ENCODE peak calls at places on chromosomes 7 and 10, in six cellular contexts. A is GM12878, E is transverse colon, O is gastrocnemius medialis, X is esophagus squamous epithelium, C is breast epithelium. V is an unnamed sample.

GRCh38 chr7:47601119-47601880 is 19.4 kb upstream of the TNS3 start:
- DNase-seq in A (no peak), E (no peak), O (no peak), X (no peak), C (no peak), V (no peak)

GRCh38 chr7:44307301-44307900 is 18.0 kb downstream of the CAMK2B start:
- DNase-seq in A (no peak), E (no peak), O (no peak), X (no peak), C (peak), V (no peak)

GRCh38 chr7:38525857-38526256 is 105.3 kb downstream of the AMPH start:
- DNase-seq in A (no peak), E (no peak), O (no peak), X (no peak), C (no peak), V (no peak)

GRCh38 chr7:134714791-134715190 is 64.6 kb upstream of the CALD1 start:
- DNase-seq in A (no peak), E (no peak), O (no peak), X (no peak), C (no peak), V (no peak)

GRCh38 chr10:124597677-124598165 is 136.1 kb downstream of the LHPP start:
- DNase-seq in A (no peak), E (no peak), O (no peak), X (no peak), C (no peak), V (no peak)

GRCh38 chr10:61923210-61924024 is 21.9 kb downstream of the ARID5B start:
- DNase-seq in A (no peak), E (no peak), O (no peak), X (no peak), C (no peak), V (peak)

GRCh38 chr10:77165445-77166316 is 471.9 kb downstream of the KCNMA1 start:
- DNase-seq in A (peak), E (peak), O (peak), X (no peak), C (peak), V (peak)

GRCh38 chr7:36961691-36962090 is 237.4 kb upstream of the AOAH start:
- DNase-seq in A (no peak), E (no peak), O (no peak), X (no peak), C (no peak), V (no peak)

GRCh38 chr7:50857804-50858203 is 75.1 kb upstream of the GRB10 start:
- DNase-seq in A (no peak), E (no peak), O (no peak), X (no peak), C (no peak), V (peak)

GRCh38 chr10:102410427-102411073 is 8.0 kb downstream of the PSD start:
- DNase-seq in A (no peak), E (no peak), O (no peak), X (no peak), C (no peak), V (no peak)

GRCh38 chr10:68333905-68334431 is 1.2 kb upstream of the PBLD start:
- DNase-seq in A (no peak), E (no peak), O (no peak), X (no peak), C (no peak), V (no peak)

GRCh38 chr7:119102294-119102693 is 877.8 kb downstream of the ANKRD7 start:
- DNase-seq in A (no peak), E (no peak), O (no peak), X (no peak), C (no peak), V (no peak)

GRCh38 chr10:71584902-71585578 is 134.5 kb downstream of the C10orf105 start:
- DNase-seq in A (no peak), E (no peak), O (no peak), X (no peak), C (no peak), V (no peak)

GRCh38 chr7:32155712-32156111 is 85.5 kb upstream of the PDE1C start:
- DNase-seq in A (no peak), E (no peak), O (no peak), X (no peak), C (no peak), V (no peak)

GRCh38 chr7:41911792-41912191 is 208.9 kb upstream of the INHBA start:
- DNase-seq in A (no peak), E (no peak), O (no peak), X (no peak), C (no peak), V (no peak)

GRCh38 chr7:22109761-22110160 is 164.1 kb upstream of the CDCA7L start:
- DNase-seq in A (no peak), E (peak), O (no peak), X (no peak), C (no peak), V (peak)

GRCh38 chr10:103076996-103077395 is 116.1 kb downstream of the NT5C2 start:
- DNase-seq in A (no peak), E (no peak), O (no peak), X (no peak), C (no peak), V (no peak)

GRCh38 chr7:79359827-79360226 is 93.6 kb downstream of the MAGI2 start:
- DNase-seq in A (no peak), E (no peak), O (no peak), X (no peak), C (no peak), V (no peak)

GRCh38 chr7:113100091-113100723 is 13.6 kb upstream of the GPR85 start:
- DNase-seq in A (no peak), E (no peak), O (no peak), X (no peak), C (no peak), V (peak)

GRCh38 chr10:31051703-31052102 is 20.0 kb upstream of the ZNF438 start:
- DNase-seq in A (no peak), E (no peak), O (no peak), X (no peak), C (no peak), V (no peak)

GRCh38 chr10:52172581-52172980 is 141.5 kb upstream of the DKK1 start:
- DNase-seq in A (no peak), E (no peak), O (no peak), X (no peak), C (no peak), V (no peak)

GRCh38 chr10:15515207-15515606 is 144.1 kb upstream of the FAM171A1 start:
- DNase-seq in A (no peak), E (peak), O (no peak), X (no peak), C (peak), V (no peak)

GRCh38 chr10:128860574-128860973 is 606.5 kb upstream of the MGMT start:
- DNase-seq in A (no peak), E (no peak), O (no peak), X (no peak), C (no peak), V (no peak)

GRCh38 chr10:124222298-124223000 is 129.1 kb upstream of the CHST15 start:
- DNase-seq in A (no peak), E (peak), O (no peak), X (no peak), C (no peak), V (no peak)

GRCh38 chr7:40859965-40860543 is 725.2 kb downstream of the SUGCT start:
- DNase-seq in A (no peak), E (no peak), O (no peak), X (no peak), C (no peak), V (no peak)

GRCh38 chr10:94361161-94361794 is 1.5 kb downstream of the NOC3L start:
- DNase-seq in A (peak), E (peak), O (peak), X (no peak), C (no peak), V (peak)

GRCh38 chr7:134587736-134588135 is 38.8 kb downstream of the AKR1B15 start:
- DNase-seq in A (no peak), E (no peak), O (no peak), X (no peak), C (no peak), V (no peak)

GRCh38 chr7:90383422-90383821 is 19.8 kb upstream of the CLDN12 start:
- DNase-seq in A (no peak), E (no peak), O (no peak), X (no peak), C (no peak), V (no peak)

GRCh38 chr10:122050316-122050715 is 61.4 kb downstream of the TACC2 start:
- DNase-seq in A (no peak), E (peak), O (peak), X (no peak), C (no peak), V (no peak)

DNA sequence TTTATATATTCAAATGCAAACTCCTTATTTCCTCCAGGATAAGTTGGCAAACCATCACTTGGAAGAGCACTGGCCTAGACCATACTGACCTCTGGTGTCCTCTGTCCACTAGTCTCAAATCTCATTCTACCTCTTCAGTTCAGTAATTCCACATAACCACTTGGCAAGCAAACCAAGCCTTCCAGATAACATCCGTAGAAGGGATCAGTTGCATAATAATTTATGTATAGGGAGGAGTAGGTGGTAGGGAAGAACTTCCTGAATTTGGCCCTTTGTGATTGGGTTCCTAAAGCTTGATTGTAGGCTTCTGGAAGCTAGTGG is 55.0 kb downstream of the WAC start:
- DNase-seq in A (no peak), E (no peak), O (no peak), X (no peak), C (no peak), V (peak)
- TF ChIP-seq CTCF in A (no peak), E (no peak), O (peak), X (no peak), C (no peak), V (no peak)

GRCh38 chr7:1638113-1638726 is 31.9 kb upstream of the ELFN1 start:
- DNase-seq in A (no peak), E (no peak), O (peak), X (no peak), C (no peak), V (no peak)
- H3K27ac ChIP-seq in A (no peak), E (no peak), O (peak), X (no peak), C (no peak), V (no peak)

GRCh38 chr7:157570531-157571200 is 233.9 kb downstream of the DNAJB6 start:
- DNase-seq in A (no peak), E (no peak), O (no peak), X (no peak), C (no peak), V (no peak)
- TF ChIP-seq POLR2A in A (no peak), E (no peak), O (no peak), X (no peak), C (no peak), V (no peak)

DNA sequence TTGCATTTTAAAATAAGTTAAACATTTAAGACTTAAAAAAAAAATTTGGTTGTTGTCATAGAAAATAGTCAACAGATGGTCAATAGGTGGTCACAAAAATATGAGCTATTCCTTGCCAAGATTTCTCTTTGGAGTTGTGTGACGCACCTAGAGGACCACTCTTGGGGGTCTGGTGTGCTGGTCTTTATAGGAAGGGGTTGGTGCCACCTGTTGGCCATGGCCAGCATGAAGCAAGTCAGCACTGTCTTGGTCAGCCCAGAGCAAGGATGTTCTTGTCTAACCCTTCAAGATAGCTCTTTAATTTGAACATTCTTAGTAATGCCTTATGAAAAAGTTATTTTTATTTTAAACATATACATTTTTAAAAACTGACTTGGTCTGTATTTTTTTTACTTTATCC is 267.9 kb upstream of the CNTNAP2 start:
- DNase-seq in A (no peak), E (no peak), O (no peak), X (no peak), C (no peak), V (no peak)
- TF ChIP-seq CTCF in A (peak), E (no peak), O (no peak), X (no peak), C (no peak), V (no peak)

GRCh38 chr7:142168746-142169145 is 57.2 kb downstream of the MGAM2 start:
- DNase-seq in A (no peak), E (no peak), O (no peak), X (no peak), C (no peak), V (no peak)
- H3K27ac ChIP-seq in A (no peak), E (no peak), O (no peak), X (no peak), C (no peak), V (no peak)

GRCh38 chr7:99393363-99394187 is 14.8 kb downstream of the PDAP1 start:
- DNase-seq in A (no peak), E (no peak), O (no peak), X (no peak), C (no peak), V (no peak)
- TF ChIP-seq POLR2A in A (peak), E (no peak), O (no peak), X (no peak), C (no peak), V (no peak)

DNA sequence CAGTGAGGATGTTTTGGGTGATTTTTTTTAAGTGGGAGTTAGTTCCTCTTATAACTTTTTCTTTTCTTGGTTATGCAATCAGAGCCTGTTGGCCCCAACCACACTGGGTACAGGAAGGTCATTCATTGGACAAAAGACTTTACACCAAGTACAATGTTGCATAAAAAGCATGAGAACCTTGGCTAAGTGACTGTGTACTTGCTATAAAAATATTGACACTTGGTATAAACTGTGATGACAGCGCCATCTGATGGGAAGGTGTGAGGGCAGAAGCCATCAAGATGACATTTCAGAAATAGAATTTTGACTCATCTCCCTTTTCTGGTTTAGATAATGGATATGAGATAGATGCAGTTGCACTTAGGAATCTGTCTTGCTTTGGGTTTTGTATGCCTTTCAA is 126.4 kb upstream of the CCDC6 start:
- DNase-seq in A (peak), E (peak), O (peak), X (no peak), C (peak), V (peak)
- TF ChIP-seq CTCF in A (peak), E (peak), O (peak), X (peak), C (peak), V (peak)

DNA sequence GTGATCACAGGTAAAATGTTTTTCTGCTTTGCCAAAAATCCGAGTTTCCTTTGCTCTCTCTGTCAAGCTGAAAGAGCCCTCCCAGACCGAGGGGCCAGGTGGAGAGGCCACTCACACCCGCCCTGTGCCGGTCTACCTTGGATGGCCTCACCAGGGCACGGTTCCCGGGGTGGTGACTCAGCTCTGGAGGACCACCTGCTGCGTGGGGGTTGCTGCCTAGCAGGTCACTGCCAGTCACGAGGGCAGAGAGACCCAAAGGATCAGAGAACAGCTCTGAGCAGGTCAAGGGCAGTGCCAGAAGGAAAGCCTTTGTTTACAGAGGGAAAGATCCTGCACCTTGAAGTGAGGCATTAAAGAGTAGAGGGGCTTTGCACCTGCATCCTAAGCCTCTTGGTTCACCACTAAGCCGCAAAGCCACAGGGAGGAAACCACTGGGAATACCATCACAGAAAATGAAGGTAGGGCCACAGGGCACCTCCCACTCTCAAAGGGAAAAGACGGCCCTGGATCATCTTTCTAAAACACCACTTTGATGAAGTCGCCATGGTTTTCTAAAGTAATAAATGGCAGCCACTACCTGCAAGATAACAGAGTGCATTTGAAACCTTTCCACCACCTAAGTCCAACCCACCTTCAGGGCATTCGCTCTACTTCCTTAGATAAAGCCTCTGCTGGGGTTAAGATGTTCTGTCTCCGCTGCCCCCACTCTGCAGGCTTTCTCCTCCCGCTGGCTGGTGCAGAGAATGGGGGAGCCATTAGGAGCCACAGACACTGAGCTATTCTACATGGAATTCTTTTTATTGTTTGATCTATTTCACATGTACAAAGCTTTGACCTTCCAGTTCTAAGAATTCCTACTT is 160.4 kb upstream of the KLF14 start:
- DNase-seq in A (no peak), E (no peak), O (peak), X (no peak), C (peak), V (peak)
- H3K27ac ChIP-seq in A (peak), E (peak), O (peak), X (peak), C (peak), V (peak)

V was measured in body of pancreas.